ENCODE peak calls at places on chromosomes 4 and X, in five cellular contexts. Y is fibroblast of the aortic adventitia; X is CD4-positive, alpha-beta memory T cell; B is CD8-positive, alpha-beta T cell; J is neuronal stem cell. D is an unnamed sample.

GRCh38 chrX:40041915-40042314 is 55.8 kb downstream of the BCOR start:
- DNase-seq in X (no peak), J (no peak), Y (no peak), B (no peak), D (no peak)

GRCh38 chr4:54657556-54658313 is at the start of gene KIT:
- DNase-seq in Y (no peak), B (peak), J (peak), X (no peak), D (no peak)

GRCh38 chrX:22135994-22136684 is 104.0 kb downstream of the PHEX start:
- DNase-seq in Y (peak), B (peak), J (peak), X (no peak), D (no peak)

GRCh38 chrX:53047228-53047627 is 1.4 kb upstream of the GPR173 start:
- DNase-seq in B (no peak), J (no peak), Y (peak), X (no peak), D (no peak)

GRCh38 chrX:71992711-71993110 is 82.1 kb downstream of the NHSL2 start:
- DNase-seq in Y (no peak), X (peak), B (peak), J (no peak), D (no peak)

GRCh38 chr4:1974836-1975235 is 33.9 kb downstream of the NELFA start:
- DNase-seq in X (no peak), B (no peak), Y (no peak), J (no peak), D (no peak)

GRCh38 chr4:174173360-174173759 is 110.1 kb downstream of the FBXO8 start:
- DNase-seq in B (no peak), X (no peak), Y (peak), J (no peak), D (no peak)

GRCh38 chr4:75512336-75513211 is 1.6 kb downstream of the RCHY1 start:
- DNase-seq in J (no peak), B (no peak), X (no peak), Y (peak), D (no peak)

GRCh38 chr4:19945979-19946380 is 305.7 kb upstream of the SLIT2 start:
- DNase-seq in J (no peak), B (no peak), X (no peak), Y (peak), D (no peak)

GRCh38 chr4:187183826-187184225 is 460.2 kb upstream of the FAT1 start:
- DNase-seq in Y (no peak), B (no peak), J (no peak), X (no peak), D (no peak)

GRCh38 chrX:48897157-48897620 is 379 bp downstream of the TIMM17B start:
- DNase-seq in X (peak), B (peak), J (peak), Y (peak), D (no peak)

GRCh38 chr4:103994059-103994458 is 274.3 kb upstream of the TACR3 start:
- DNase-seq in B (no peak), J (no peak), X (no peak), Y (no peak), D (peak)

D was measured in iPS DF 6.9.